ENCODE peak calls at places on chromosomes 16 and 17, in nine cellular contexts. E is A549, J is prostate gland, L is colonic mucosa, M is fibroblast of lung, D is upper lobe of right lung, C is caudate nucleus, A is SJSA1, F is RWPE1. S is an unnamed sample.

GRCh38 chr17:78753316-78754250 is 28.5 kb downstream of the CYTH1 start:
- DNase-seq in F (no peak), L (no peak), D (no peak), A (no peak), J (no peak), C (no peak), E (no peak), M (peak), S (no peak)

GRCh38 chr16:17173134-17173729 is 297.5 kb downstream of the XYLT1 start:
- DNase-seq in M (peak), L (peak), D (peak), C (no peak), E (no peak), J (no peak), A (no peak), F (peak), S (peak)

GRCh38 chr16:3182608-3183444 is 5.2 kb upstream of the OR1F1 start:
- DNase-seq in A (peak), L (peak), J (no peak), F (no peak), E (peak), C (no peak), D (no peak), M (peak), S (no peak)

GRCh38 chr16:901715-902601 is 68.8 kb downstream of the LMF1 start:
- DNase-seq in C (no peak), M (no peak), D (no peak), A (no peak), L (no peak), E (no peak), F (no peak), J (no peak), S (no peak)

GRCh38 chr17:66415366-66416206 is 113.2 kb downstream of the PRKCA start:
- DNase-seq in E (no peak), J (no peak), L (peak), F (no peak), A (no peak), M (no peak), C (no peak), D (no peak), S (no peak)

GRCh38 chr17:61570118-61570517 is 20.9 kb downstream of the NACA2 start:
- DNase-seq in D (no peak), C (no peak), A (no peak), F (no peak), L (no peak), E (no peak), M (peak), J (no peak), S (no peak)

GRCh38 chr16:47866431-47866830 is 289.4 kb downstream of the ABCC12 start:
- DNase-seq in L (no peak), M (peak), D (no peak), E (no peak), F (no peak), A (no peak), C (no peak), J (no peak), S (no peak)

GRCh38 chr16:88287219-88287618 is 95.5 kb upstream of the ZNF469 start:
- DNase-seq in L (no peak), E (no peak), J (no peak), F (no peak), M (peak), C (no peak), A (no peak), D (no peak), S (no peak)

GRCh38 chr17:48024149-48025039 is 13.2 kb downstream of the COPZ2 start:
- DNase-seq in M (peak), J (peak), D (peak), E (peak), L (peak), F (no peak), C (no peak), A (no peak), S (no peak)

GRCh38 chr17:66469890-66470289 is 167.5 kb downstream of the PRKCA start:
- DNase-seq in A (no peak), L (no peak), F (no peak), D (no peak), E (no peak), J (no peak), C (no peak), M (no peak), S (no peak)

DNA sequence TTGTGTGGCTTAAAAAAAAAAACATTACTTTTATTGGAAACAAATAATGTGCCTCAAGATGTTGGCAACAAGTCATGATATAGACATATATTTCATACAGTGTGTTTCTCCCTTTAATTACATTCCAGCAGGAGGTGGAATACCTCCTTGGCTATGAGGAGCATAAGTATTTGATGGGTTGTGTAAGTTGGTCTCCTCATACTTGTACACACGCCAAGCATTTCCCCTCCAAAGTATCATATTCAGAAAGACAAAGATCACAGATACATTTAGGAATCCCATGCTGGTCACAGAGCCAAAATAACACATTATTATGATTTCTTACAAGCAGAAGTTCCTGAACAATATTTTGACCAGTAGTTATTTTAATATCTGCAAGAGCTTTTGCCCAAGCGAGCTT is 57.8 kb downstream of the WSB1 start:
- DNase-seq in F (no peak), J (no peak), M (peak), L (no peak), A (no peak), C (no peak), E (no peak), D (no peak), S (no peak)
- H3K27ac ChIP-seq in F (no peak), J (no peak), M (no peak), L (no peak), A (no peak), C (peak), E (no peak), D (peak), S (peak)

GRCh38 chr17:17570207-17570797 is 21.2 kb downstream of the PEMT start:
- DNase-seq in M (peak), F (no peak), D (no peak), E (peak), L (peak), A (peak), J (peak), C (no peak), S (peak)

GRCh38 chr17:17567631-17568030 is 23.9 kb downstream of the PEMT start:
- DNase-seq in E (no peak), M (peak), D (no peak), C (peak), L (no peak), J (peak), F (no peak), A (no peak), S (peak)

GRCh38 chr17:17568772-17569195 is 22.7 kb downstream of the PEMT start:
- DNase-seq in A (peak), L (peak), C (peak), J (peak), D (peak), E (peak), M (peak), F (peak), S (no peak)

GRCh38 chr17:17570798-17571716 is 20.5 kb downstream of the PEMT start:
- DNase-seq in D (no peak), F (no peak), J (no peak), L (no peak), C (no peak), E (no peak), A (no peak), M (no peak), S (no peak)

GRCh38 chr17:17569691-17570090 is 21.8 kb downstream of the PEMT start:
- DNase-seq in F (no peak), E (no peak), L (no peak), D (no peak), A (no peak), J (no peak), C (no peak), M (no peak), S (no peak)
- H3K27ac ChIP-seq in F (no peak), E (no peak), L (no peak), D (no peak), A (no peak), J (no peak), C (no peak), M (no peak), S (peak)

GRCh38 chr16:57517397-57518367 is 18.7 kb downstream of the CCDC102A start:
- DNase-seq in A (no peak), F (no peak), C (no peak), E (no peak), D (no peak), J (no peak), L (no peak), M (no peak), S (no peak)

GRCh38 chr16:57516773-57517172 is 19.6 kb downstream of the CCDC102A start:
- DNase-seq in M (no peak), E (no peak), D (no peak), L (no peak), F (no peak), A (no peak), J (no peak), C (no peak), S (no peak)

GRCh38 chr16:57514891-57515600 is 21.3 kb downstream of the CCDC102A start:
- DNase-seq in C (no peak), L (no peak), F (no peak), J (no peak), A (no peak), D (no peak), M (no peak), E (no peak), S (no peak)

GRCh38 chr16:57514371-57514770 is 22.0 kb downstream of the CCDC102A start:
- DNase-seq in D (no peak), J (no peak), C (no peak), L (no peak), A (no peak), F (no peak), M (no peak), E (no peak), S (no peak)

GRCh38 chr16:57516176-57516725 is 20.1 kb downstream of the CCDC102A start:
- DNase-seq in J (no peak), E (no peak), A (no peak), L (no peak), F (no peak), M (no peak), D (no peak), C (no peak), S (no peak)
- H3K27ac ChIP-seq in J (no peak), E (no peak), A (no peak), L (no peak), F (no peak), M (no peak), D (no peak), C (no peak), S (no peak)

DNA sequence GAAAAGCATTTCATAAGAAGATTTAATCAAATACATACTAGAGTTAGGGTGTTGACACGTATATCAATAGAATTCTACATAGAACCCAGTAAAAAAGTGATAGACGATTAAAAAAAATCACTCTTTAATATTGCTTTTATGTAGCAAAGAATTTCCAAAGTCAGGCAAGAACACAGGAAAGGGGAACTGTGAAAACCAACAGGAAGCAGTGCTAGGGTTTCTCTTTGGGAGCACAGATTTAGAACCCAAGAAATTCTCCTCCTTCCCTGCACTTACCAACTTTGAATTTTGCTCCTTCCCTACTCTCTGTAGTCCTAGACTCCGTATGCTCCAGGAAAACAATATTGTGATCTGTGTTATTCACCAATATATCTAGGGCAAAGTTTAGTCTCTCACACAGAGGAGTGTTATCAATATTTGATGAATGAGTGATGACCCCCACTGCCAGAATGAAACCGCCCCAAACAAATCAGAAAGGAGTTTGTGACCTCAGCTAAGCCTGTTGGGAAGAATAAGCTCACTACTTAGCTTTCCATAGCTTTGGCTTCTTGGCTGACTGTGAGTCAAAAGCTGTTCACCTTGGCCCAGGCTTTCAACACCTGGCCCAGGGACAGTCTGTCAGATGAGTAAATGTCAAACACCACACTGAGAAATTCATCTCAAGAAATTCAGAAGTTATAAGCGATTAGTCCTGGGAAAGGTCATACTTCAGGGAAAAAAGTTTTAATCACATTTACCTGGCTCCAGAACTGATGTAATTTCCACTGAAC is 8.6 kb downstream of the RFWD3 start:
- DNase-seq in F (no peak), C (no peak), A (no peak), D (no peak), J (no peak), E (no peak), L (no peak), M (no peak), S (no peak)
- H3K27ac ChIP-seq in F (no peak), C (no peak), A (no peak), D (no peak), J (no peak), E (no peak), L (no peak), M (no peak), S (no peak)

DNA sequence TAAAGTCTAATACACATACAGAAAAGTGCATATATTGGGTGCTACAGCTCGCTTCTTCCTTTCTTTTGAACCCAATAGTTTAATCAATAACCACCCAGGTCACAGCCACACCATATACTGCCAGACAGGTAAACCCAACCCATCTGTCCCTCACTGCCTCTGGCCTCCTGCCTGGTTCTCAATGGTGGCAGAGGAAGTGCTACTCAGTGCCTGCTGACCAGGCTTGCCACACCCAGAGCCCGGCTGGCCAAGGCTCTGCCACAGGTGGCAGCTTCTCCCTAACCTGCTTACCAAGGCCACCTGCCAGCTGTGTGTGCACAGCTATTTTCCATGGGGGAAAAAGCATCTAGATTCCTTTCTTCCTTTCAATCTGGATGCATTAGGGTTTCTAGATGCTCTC is 584 bp downstream of the PMP22 start:
- DNase-seq in F (no peak), J (peak), L (peak), A (no peak), C (no peak), D (peak), E (no peak), M (no peak), S (no peak)
- H3K27ac ChIP-seq in F (no peak), J (no peak), L (peak), A (no peak), C (no peak), D (peak), E (no peak), M (no peak), S (peak)

GRCh38 chr17:40915199-40915661 is 22.2 kb downstream of the KRT23 start:
- DNase-seq in F (peak), L (no peak), A (peak), E (peak), D (no peak), J (no peak), M (peak), C (no peak), S (no peak)
- H3K27ac ChIP-seq in F (no peak), L (no peak), A (peak), E (peak), D (peak), J (no peak), M (peak), C (no peak), S (no peak)

DNA sequence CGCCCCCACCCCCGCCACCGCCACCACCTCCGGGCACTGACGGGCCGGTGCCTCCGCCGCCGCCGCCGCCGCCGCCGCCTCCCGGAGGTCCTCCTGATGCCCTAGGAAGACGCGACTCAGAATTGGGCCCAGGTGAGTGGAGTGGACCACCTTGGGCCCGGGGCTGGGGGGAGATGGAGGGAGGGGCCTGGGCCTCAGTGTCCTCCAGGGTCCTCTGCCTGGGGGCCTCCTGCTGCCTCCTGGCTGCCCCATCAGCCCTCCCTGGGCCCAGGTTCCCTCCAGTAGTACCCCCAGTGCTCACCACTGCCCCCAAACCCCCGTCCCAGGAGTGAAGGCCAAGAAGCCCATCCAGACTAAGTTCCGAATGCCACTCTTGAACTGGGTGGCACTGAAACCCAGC is 19.9 kb downstream of the SPATA32 start:
- DNase-seq in A (no peak), M (no peak), J (no peak), C (no peak), F (no peak), L (no peak), E (no peak), D (no peak), S (no peak)
- H3K27ac ChIP-seq in A (no peak), M (no peak), J (peak), C (no peak), F (peak), L (no peak), E (no peak), D (no peak), S (no peak)

S was measured in right atrium auricular region.